ENCODE peak calls at places on chromosome 7, in four cellular contexts. One of them, this sample, is unnamed.

GRCh38 chr7:129169171-129169643 is 19.2 kb upstream of the SMO start:
- DNase-seq in stimulated activated CD4-positive, alpha-beta T cell treated with anti-CD3 and anti-CD28 coated beads, Interleukin-1b, Interleukin-23, amount 100 ng/mL, for 4 hours: peak; percentile 45
- DNase-seq in nephron progenitor cell: peak; percentile 68
- DNase-seq in left lung: peak; percentile 46
- DNase-seq in this sample: no peak

GRCh38 chr7:117538053-117538452 is 58.2 kb downstream of the CFTR start:
- DNase-seq in nephron progenitor cell: no peak
- DNase-seq in stimulated activated CD4-positive, alpha-beta T cell treated with anti-CD3 and anti-CD28 coated beads, Interleukin-1b, Interleukin-23, amount 100 ng/mL, for 4 hours: no peak
- DNase-seq in left lung: no peak
- DNase-seq in this sample: no peak

GRCh38 chr7:69638674-69639073 is 40.4 kb downstream of the AUTS2 start:
- DNase-seq in left lung: no peak
- DNase-seq in stimulated activated CD4-positive, alpha-beta T cell treated with anti-CD3 and anti-CD28 coated beads, Interleukin-1b, Interleukin-23, amount 100 ng/mL, for 4 hours: no peak
- DNase-seq in nephron progenitor cell: no peak
- DNase-seq in this sample: no peak

GRCh38 chr7:1251796-1252542 is 19.3 kb downstream of the UNCX start:
- DNase-seq in nephron progenitor cell: no peak
- DNase-seq in left lung: no peak
- DNase-seq in stimulated activated CD4-positive, alpha-beta T cell treated with anti-CD3 and anti-CD28 coated beads, Interleukin-1b, Interleukin-23, amount 100 ng/mL, for 4 hours: no peak
- DNase-seq in this sample: no peak

GRCh38 chr7:47478926-47479791 is 102.8 kb downstream of the TNS3 start:
- DNase-seq in nephron progenitor cell: no peak
- DNase-seq in stimulated activated CD4-positive, alpha-beta T cell treated with anti-CD3 and anti-CD28 coated beads, Interleukin-1b, Interleukin-23, amount 100 ng/mL, for 4 hours: no peak
- DNase-seq in left lung: peak; percentile 28
- DNase-seq in this sample: no peak

GRCh38 chr7:30413864-30414263 is 64.7 kb downstream of the NOD1 start:
- DNase-seq in left lung: no peak
- DNase-seq in nephron progenitor cell: no peak
- DNase-seq in stimulated activated CD4-positive, alpha-beta T cell treated with anti-CD3 and anti-CD28 coated beads, Interleukin-1b, Interleukin-23, amount 100 ng/mL, for 4 hours: no peak
- DNase-seq in this sample: no peak

GRCh38 chr7:100476903-100477870 is 1.8 kb downstream of the TSC22D4 start:
- DNase-seq in stimulated activated CD4-positive, alpha-beta T cell treated with anti-CD3 and anti-CD28 coated beads, Interleukin-1b, Interleukin-23, amount 100 ng/mL, for 4 hours: peak; percentile 23
- DNase-seq in nephron progenitor cell: no peak
- DNase-seq in left lung: no peak
- DNase-seq in this sample: peak; percentile 51

GRCh38 chr7:103914147-103914899 is 75.1 kb downstream of the RELN start:
- DNase-seq in left lung: no peak
- DNase-seq in nephron progenitor cell: no peak
- DNase-seq in stimulated activated CD4-positive, alpha-beta T cell treated with anti-CD3 and anti-CD28 coated beads, Interleukin-1b, Interleukin-23, amount 100 ng/mL, for 4 hours: no peak
- DNase-seq in this sample: no peak

GRCh38 chr7:44749992-44750391 is 1.3 kb downstream of the ZMIZ2 start:
- DNase-seq in left lung: no peak
- DNase-seq in nephron progenitor cell: no peak
- DNase-seq in stimulated activated CD4-positive, alpha-beta T cell treated with anti-CD3 and anti-CD28 coated beads, Interleukin-1b, Interleukin-23, amount 100 ng/mL, for 4 hours: no peak
- DNase-seq in this sample: no peak

GRCh38 chr7:2199956-2200583 is 32.7 kb downstream of the MAD1L1 start:
- DNase-seq in nephron progenitor cell: no peak
- DNase-seq in stimulated activated CD4-positive, alpha-beta T cell treated with anti-CD3 and anti-CD28 coated beads, Interleukin-1b, Interleukin-23, amount 100 ng/mL, for 4 hours: no peak
- DNase-seq in left lung: no peak
- DNase-seq in this sample: no peak

GRCh38 chr7:105806592-105807266 is 69.7 kb downstream of the ATXN7L1 start:
- DNase-seq in nephron progenitor cell: no peak
- DNase-seq in left lung: peak; percentile 43
- DNase-seq in stimulated activated CD4-positive, alpha-beta T cell treated with anti-CD3 and anti-CD28 coated beads, Interleukin-1b, Interleukin-23, amount 100 ng/mL, for 4 hours: peak; percentile 45
- DNase-seq in this sample: no peak

GRCh38 chr7:45084901-45085618 is 3.7 kb downstream of the NACAD start:
- DNase-seq in nephron progenitor cell: no peak
- DNase-seq in left lung: no peak
- DNase-seq in stimulated activated CD4-positive, alpha-beta T cell treated with anti-CD3 and anti-CD28 coated beads, Interleukin-1b, Interleukin-23, amount 100 ng/mL, for 4 hours: no peak
- DNase-seq in this sample: no peak

GRCh38 chr7:41156268-41156667 is 546.6 kb downstream of the INHBA start:
- DNase-seq in stimulated activated CD4-positive, alpha-beta T cell treated with anti-CD3 and anti-CD28 coated beads, Interleukin-1b, Interleukin-23, amount 100 ng/mL, for 4 hours: no peak
- DNase-seq in nephron progenitor cell: no peak
- DNase-seq in left lung: no peak
- DNase-seq in this sample: no peak

GRCh38 chr7:45609180-45609579 is 35.0 kb downstream of the ADCY1 start:
- DNase-seq in stimulated activated CD4-positive, alpha-beta T cell treated with anti-CD3 and anti-CD28 coated beads, Interleukin-1b, Interleukin-23, amount 100 ng/mL, for 4 hours: no peak
- DNase-seq in left lung: no peak
- DNase-seq in nephron progenitor cell: no peak
- DNase-seq in this sample: no peak

GRCh38 chr7:84792232-84792882 is 394.5 kb downstream of the SEMA3D start:
- DNase-seq in nephron progenitor cell: no peak
- DNase-seq in left lung: no peak
- DNase-seq in stimulated activated CD4-positive, alpha-beta T cell treated with anti-CD3 and anti-CD28 coated beads, Interleukin-1b, Interleukin-23, amount 100 ng/mL, for 4 hours: no peak
- DNase-seq in this sample: no peak

GRCh38 chr7:95213809-95214492 is 110.4 kb downstream of the PON1 start:
- DNase-seq in left lung: peak; percentile 46
- DNase-seq in nephron progenitor cell: no peak
- DNase-seq in stimulated activated CD4-positive, alpha-beta T cell treated with anti-CD3 and anti-CD28 coated beads, Interleukin-1b, Interleukin-23, amount 100 ng/mL, for 4 hours: no peak
- DNase-seq in this sample: no peak

GRCh38 chr7:42734568-42734967 is 177.3 kb downstream of the C7orf25 start:
- DNase-seq in left lung: no peak
- DNase-seq in stimulated activated CD4-positive, alpha-beta T cell treated with anti-CD3 and anti-CD28 coated beads, Interleukin-1b, Interleukin-23, amount 100 ng/mL, for 4 hours: no peak
- DNase-seq in nephron progenitor cell: no peak
- DNase-seq in this sample: no peak

GRCh38 chr7:16881809-16882208 is at the start of gene AGR3:
- DNase-seq in left lung: no peak
- DNase-seq in stimulated activated CD4-positive, alpha-beta T cell treated with anti-CD3 and anti-CD28 coated beads, Interleukin-1b, Interleukin-23, amount 100 ng/mL, for 4 hours: no peak
- DNase-seq in nephron progenitor cell: no peak
- DNase-seq in this sample: no peak

GRCh38 chr7:44396931-44397525 is 71.6 kb upstream of the CAMK2B start:
- DNase-seq in nephron progenitor cell: no peak
- DNase-seq in stimulated activated CD4-positive, alpha-beta T cell treated with anti-CD3 and anti-CD28 coated beads, Interleukin-1b, Interleukin-23, amount 100 ng/mL, for 4 hours: no peak
- DNase-seq in left lung: no peak
- DNase-seq in this sample: no peak

GRCh38 chr7:103445228-103446020 is 583 bp downstream of the SLC26A5 start:
- DNase-seq in left lung: no peak
- DNase-seq in stimulated activated CD4-positive, alpha-beta T cell treated with anti-CD3 and anti-CD28 coated beads, Interleukin-1b, Interleukin-23, amount 100 ng/mL, for 4 hours: no peak
- DNase-seq in nephron progenitor cell: peak; percentile 21
- DNase-seq in this sample: peak; percentile 61

GRCh38 chr7:24755096-24755495 is 2.2 kb downstream of the GSDME start:
- DNase-seq in stimulated activated CD4-positive, alpha-beta T cell treated with anti-CD3 and anti-CD28 coated beads, Interleukin-1b, Interleukin-23, amount 100 ng/mL, for 4 hours: no peak
- DNase-seq in nephron progenitor cell: no peak
- DNase-seq in left lung: no peak
- DNase-seq in this sample: no peak

GRCh38 chr7:80622531-80622930 is 15.9 kb upstream of the CD36 start:
- DNase-seq in stimulated activated CD4-positive, alpha-beta T cell treated with anti-CD3 and anti-CD28 coated beads, Interleukin-1b, Interleukin-23, amount 100 ng/mL, for 4 hours: no peak
- DNase-seq in left lung: no peak
- DNase-seq in nephron progenitor cell: no peak
- DNase-seq in this sample: no peak

GRCh38 chr7:151941009-151941408 is 15.2 kb upstream of the GALNTL5 start:
- DNase-seq in stimulated activated CD4-positive, alpha-beta T cell treated with anti-CD3 and anti-CD28 coated beads, Interleukin-1b, Interleukin-23, amount 100 ng/mL, for 4 hours: no peak
- DNase-seq in left lung: no peak
- DNase-seq in nephron progenitor cell: no peak
- DNase-seq in this sample: peak; percentile 33

GRCh38 chr7:17663056-17663675 is 277.1 kb downstream of the SNX13 start:
- DNase-seq in stimulated activated CD4-positive, alpha-beta T cell treated with anti-CD3 and anti-CD28 coated beads, Interleukin-1b, Interleukin-23, amount 100 ng/mL, for 4 hours: no peak
- DNase-seq in nephron progenitor cell: no peak
- DNase-seq in left lung: no peak
- DNase-seq in this sample: no peak

GRCh38 chr7:117809958-117810357 is 63.3 kb downstream of the CTTNBP2 start:
- DNase-seq in left lung: no peak
- DNase-seq in nephron progenitor cell: no peak
- DNase-seq in stimulated activated CD4-positive, alpha-beta T cell treated with anti-CD3 and anti-CD28 coated beads, Interleukin-1b, Interleukin-23, amount 100 ng/mL, for 4 hours: no peak
- DNase-seq in this sample: no peak

GRCh38 chr7:4500812-4501211 is 181.3 kb upstream of the FOXK1 start:
- DNase-seq in stimulated activated CD4-positive, alpha-beta T cell treated with anti-CD3 and anti-CD28 coated beads, Interleukin-1b, Interleukin-23, amount 100 ng/mL, for 4 hours: no peak
- DNase-seq in left lung: no peak
- DNase-seq in nephron progenitor cell: no peak
- DNase-seq in this sample: no peak

GRCh38 chr7:134892963-134893362 is 93.3 kb upstream of the AGBL3 start:
- DNase-seq in left lung: no peak
- DNase-seq in nephron progenitor cell: no peak
- DNase-seq in stimulated activated CD4-positive, alpha-beta T cell treated with anti-CD3 and anti-CD28 coated beads, Interleukin-1b, Interleukin-23, amount 100 ng/mL, for 4 hours: no peak
- DNase-seq in this sample: no peak

GRCh38 chr7:85095357-85095756 is 91.5 kb downstream of the SEMA3D start:
- DNase-seq in left lung: no peak
- DNase-seq in stimulated activated CD4-positive, alpha-beta T cell treated with anti-CD3 and anti-CD28 coated beads, Interleukin-1b, Interleukin-23, amount 100 ng/mL, for 4 hours: no peak
- DNase-seq in nephron progenitor cell: no peak
- DNase-seq in this sample: peak; percentile 13

GRCh38 chr7:151520419-151521229 is 929 bp upstream of the RHEB start:
- DNase-seq in stimulated activated CD4-positive, alpha-beta T cell treated with anti-CD3 and anti-CD28 coated beads, Interleukin-1b, Interleukin-23, amount 100 ng/mL, for 4 hours: peak; percentile 42
- DNase-seq in nephron progenitor cell: peak; percentile 9
- DNase-seq in left lung: peak; percentile 68
- DNase-seq in this sample: peak; percentile 15

This sample was measured in BE2C.